ENCODE peak calls at places on chromosomes 12 and 14, in four cellular contexts. H is K562, D is HepG2, L is GM12878. C is an unnamed sample.

GRCh38 chr14:70098257-70098809 is 90.4 kb downstream of the SLC8A3 start:
- DNase-seq in H (no peak), D (no peak), L (no peak), C (no peak)

GRCh38 chr12:25433581-25434325 is 119.3 kb downstream of the LMNTD1 start:
- DNase-seq in H (no peak), D (no peak), L (no peak), C (no peak)

GRCh38 chr14:96949594-96949993 is 152.4 kb downstream of the VRK1 start:
- DNase-seq in H (no peak), D (no peak), L (no peak), C (no peak)

GRCh38 chr12:116609715-116610114 is 50.5 kb downstream of the MAP1LC3B2 start:
- DNase-seq in H (peak), D (no peak), L (no peak), C (no peak)

GRCh38 chr12:21773263-21773741 is 1.2 kb downstream of the KCNJ8 start:
- DNase-seq in H (peak), D (no peak), L (no peak), C (no peak)

GRCh38 chr12:41409628-41410027 is 221.5 kb downstream of the PDZRN4 start:
- DNase-seq in H (no peak), D (no peak), L (no peak), C (no peak)

GRCh38 chr14:22569106-22569748 is 19.8 kb downstream of the DAD1 start:
- DNase-seq in H (no peak), D (no peak), L (no peak), C (no peak)

GRCh38 chr12:2570562-2570961 is 224.2 kb upstream of the FKBP4 start:
- DNase-seq in H (no peak), D (no peak), L (no peak), C (no peak)

GRCh38 chr14:103838117-103838516 is 9.3 kb downstream of the PPP1R13B start:
- DNase-seq in H (no peak), D (peak), L (no peak), C (no peak)

GRCh38 chr12:22494319-22494718 is 50.0 kb downstream of the C2CD5 start:
- DNase-seq in H (no peak), D (no peak), L (no peak), C (no peak)

GRCh38 chr14:101461891-101462290 is 99.4 kb upstream of the DIO3 start:
- DNase-seq in H (no peak), D (no peak), L (no peak), C (no peak)

GRCh38 chr14:100789460-100790417 is 36.2 kb upstream of the MEG3 start:
- DNase-seq in H (no peak), D (no peak), L (no peak), C (no peak)

GRCh38 chr12:30923057-30923456 is 3.5 kb upstream of the TSPAN11 start:
- DNase-seq in H (no peak), D (no peak), L (no peak), C (no peak)

GRCh38 chr14:73289308-73289707 is 52.0 kb downstream of the PAPLN start:
- DNase-seq in H (no peak), D (no peak), L (no peak), C (no peak)

GRCh38 chr14:73295198-73295796 is 58.0 kb downstream of the PAPLN start:
- DNase-seq in H (peak), D (peak), L (no peak), C (no peak)

GRCh38 chr12:12543959-12544358 is 18.7 kb downstream of the DUSP16 start:
- DNase-seq in H (no peak), D (no peak), L (no peak), C (no peak)

GRCh38 chr12:131683266-131684014 is 27.4 kb upstream of the SFSWAP start:
- DNase-seq in H (no peak), D (no peak), L (no peak), C (no peak)

GRCh38 chr12:102634216-102634615 is 153.9 kb upstream of the IGF1 start:
- DNase-seq in H (no peak), D (no peak), L (no peak), C (no peak)

GRCh38 chr12:98213556-98213955 is 301.8 kb upstream of the TMPO start:
- DNase-seq in H (no peak), D (no peak), L (no peak), C (no peak)

GRCh38 chr12:109553929-109554500 is 19.3 kb downstream of the MMAB start:
- DNase-seq in H (no peak), D (no peak), L (no peak), C (no peak)

GRCh38 chr12:14564336-14564959 is 3.2 kb downstream of the PLBD1 start:
- DNase-seq in H (no peak), D (no peak), L (no peak), C (no peak)

GRCh38 chr12:115872919-115873357 is 404.6 kb downstream of the MED13L start:
- DNase-seq in H (no peak), D (peak), L (no peak), C (no peak)

GRCh38 chr12:71748081-71748850 is 6.4 kb upstream of the RAB21 start:
- DNase-seq in H (no peak), D (no peak), L (no peak), C (no peak)

GRCh38 chr12:51270847-51271518 is 768 bp upstream of the SMAGP start:
- DNase-seq in H (no peak), D (peak), L (no peak), C (no peak)

GRCh38 chr12:24360907-24361306 is 411.4 kb upstream of the SOX5 start:
- DNase-seq in H (no peak), D (peak), L (peak), C (no peak)

GRCh38 chr12:108115746-108116125 is 13.4 kb upstream of the WSCD2 start:
- DNase-seq in H (no peak), D (no peak), L (no peak), C (no peak)

GRCh38 chr14:95064734-95065133 is 92.6 kb downstream of the DICER1 start:
- DNase-seq in H (no peak), D (no peak), L (no peak), C (no peak)

DNA sequence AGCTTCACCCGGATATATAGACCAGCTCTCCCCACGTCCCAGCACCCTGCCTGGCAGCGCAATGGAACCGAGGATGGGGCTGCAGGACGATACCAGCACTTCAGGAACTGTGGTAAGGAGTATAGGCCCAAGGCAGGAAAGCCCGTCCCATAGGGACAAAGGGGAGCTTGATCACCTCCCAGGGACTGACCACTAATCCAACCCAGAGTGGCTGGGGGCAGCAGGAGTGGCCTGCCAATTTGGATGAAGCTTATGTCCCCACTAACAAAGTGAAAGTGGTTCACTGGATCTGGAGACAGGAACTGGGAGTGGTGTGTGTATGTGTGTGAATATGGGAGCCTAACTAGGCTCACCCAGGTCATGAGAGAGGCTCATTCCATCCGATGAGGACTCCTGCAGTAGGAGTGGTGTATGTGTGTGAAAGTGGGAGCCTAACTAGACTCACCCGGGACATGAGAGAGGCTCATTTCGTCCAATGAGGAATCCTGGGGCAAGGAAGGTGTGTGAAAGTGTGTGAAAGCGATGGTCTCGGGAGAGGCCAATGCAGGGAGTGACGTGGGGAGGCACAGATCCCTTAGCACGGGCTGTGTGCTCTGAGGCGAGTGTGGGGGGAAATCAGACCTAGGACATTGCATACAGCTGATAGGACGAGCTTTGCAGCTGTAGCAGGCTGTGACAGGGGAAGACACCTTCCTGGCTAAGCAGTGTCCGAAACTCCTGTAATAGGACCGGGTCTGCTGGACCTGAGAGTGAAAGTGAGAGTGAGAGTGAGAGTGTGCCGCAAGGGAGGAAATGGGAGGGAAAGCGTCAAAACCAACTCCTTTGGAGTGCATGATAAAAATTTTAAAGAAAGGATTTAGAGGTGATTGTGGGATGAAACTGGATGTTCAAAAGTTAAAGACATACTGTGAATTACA is 25.7 kb downstream of the KLRK1 start:
- DNase-seq in H (peak), D (peak), L (peak), C (peak)
- TF ChIP-seq TAF1 in H (peak), D (peak), L (peak), C (no peak)

GRCh38 chr12:124388038-124388676 is 93.3 kb downstream of the RFLNA start:
- DNase-seq in H (no peak), D (no peak), L (no peak), C (no peak)

GRCh38 chr12:124388679-124389536 is 94.0 kb downstream of the RFLNA start:
- DNase-seq in H (no peak), D (peak), L (no peak), C (no peak)

GRCh38 chr12:124386661-124387509 is 92.0 kb downstream of the RFLNA start:
- DNase-seq in H (no peak), D (no peak), L (no peak), C (no peak)

GRCh38 chr12:124386059-124386458 is 91.2 kb downstream of the RFLNA start:
- DNase-seq in H (no peak), D (no peak), L (no peak), C (no peak)

DNA sequence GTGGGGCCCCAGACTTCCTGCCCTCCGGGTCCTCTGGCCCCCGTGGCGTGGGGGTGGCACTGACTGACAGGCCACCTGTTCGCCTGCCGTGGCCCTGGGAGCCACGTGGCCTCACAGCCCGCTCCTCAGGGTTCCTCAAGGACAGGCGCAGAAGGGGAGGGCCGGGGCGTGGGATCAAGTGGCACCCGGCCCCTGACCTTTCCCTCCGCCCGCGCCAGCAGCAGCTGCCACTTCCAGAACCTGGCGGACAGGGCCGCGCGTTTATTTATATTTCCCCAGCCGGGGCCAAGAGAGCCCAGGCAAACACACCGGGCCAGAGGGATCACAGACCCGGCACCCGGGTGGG is 92.6 kb downstream of the RFLNA start:
- DNase-seq in H (no peak), D (peak), L (no peak), C (no peak)
- TF ChIP-seq POLR2A in H (no peak), D (no peak), L (no peak), C (no peak)

DNA sequence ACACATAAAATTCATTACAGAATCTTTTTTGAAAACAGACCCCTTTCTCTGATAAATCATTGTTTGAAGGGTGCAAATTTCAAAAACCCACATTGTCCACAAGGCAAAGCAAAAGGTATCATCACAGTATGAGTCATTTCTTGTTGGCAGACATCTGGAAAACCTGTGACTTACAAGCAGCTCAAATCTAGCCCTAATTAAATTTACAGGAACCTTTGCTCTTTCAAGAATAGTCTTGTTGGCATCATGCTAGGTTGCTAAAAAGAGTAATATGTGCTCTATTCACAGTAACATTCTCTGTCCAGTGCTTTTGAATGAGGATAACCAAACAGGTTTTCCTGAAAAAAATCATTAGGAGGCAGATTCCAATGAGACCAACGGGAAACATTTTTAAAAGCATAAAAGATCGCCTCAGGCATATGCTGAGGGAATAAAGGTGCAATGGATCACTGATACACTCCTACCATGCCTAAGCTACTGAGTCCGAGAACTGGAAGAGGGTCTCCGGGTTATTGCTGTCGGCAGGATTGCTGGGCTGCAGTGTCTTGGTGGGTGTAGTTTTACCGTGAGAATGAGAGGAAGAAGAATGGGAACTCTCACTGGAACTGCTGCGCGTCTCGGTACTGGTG is 55.5 kb upstream of the TTC7B start:
- DNase-seq in H (no peak), D (no peak), L (no peak), C (no peak)
- TF ChIP-seq TAF1 in H (no peak), D (no peak), L (no peak), C (no peak)

GRCh38 chr12:56230449-56231183 is 765 bp downstream of the SLC39A5 start:
- DNase-seq in H (no peak), D (peak), L (no peak), C (no peak)
- TF ChIP-seq POLR2A in H (no peak), D (peak), L (no peak), C (no peak)

GRCh38 chr12:60402996-60403395 is 807.2 kb downstream of the SLC16A7 start:
- DNase-seq in H (no peak), D (no peak), L (no peak), C (no peak)
- TF ChIP-seq TAF1 in H (no peak), D (no peak), L (no peak), C (no peak)

DNA sequence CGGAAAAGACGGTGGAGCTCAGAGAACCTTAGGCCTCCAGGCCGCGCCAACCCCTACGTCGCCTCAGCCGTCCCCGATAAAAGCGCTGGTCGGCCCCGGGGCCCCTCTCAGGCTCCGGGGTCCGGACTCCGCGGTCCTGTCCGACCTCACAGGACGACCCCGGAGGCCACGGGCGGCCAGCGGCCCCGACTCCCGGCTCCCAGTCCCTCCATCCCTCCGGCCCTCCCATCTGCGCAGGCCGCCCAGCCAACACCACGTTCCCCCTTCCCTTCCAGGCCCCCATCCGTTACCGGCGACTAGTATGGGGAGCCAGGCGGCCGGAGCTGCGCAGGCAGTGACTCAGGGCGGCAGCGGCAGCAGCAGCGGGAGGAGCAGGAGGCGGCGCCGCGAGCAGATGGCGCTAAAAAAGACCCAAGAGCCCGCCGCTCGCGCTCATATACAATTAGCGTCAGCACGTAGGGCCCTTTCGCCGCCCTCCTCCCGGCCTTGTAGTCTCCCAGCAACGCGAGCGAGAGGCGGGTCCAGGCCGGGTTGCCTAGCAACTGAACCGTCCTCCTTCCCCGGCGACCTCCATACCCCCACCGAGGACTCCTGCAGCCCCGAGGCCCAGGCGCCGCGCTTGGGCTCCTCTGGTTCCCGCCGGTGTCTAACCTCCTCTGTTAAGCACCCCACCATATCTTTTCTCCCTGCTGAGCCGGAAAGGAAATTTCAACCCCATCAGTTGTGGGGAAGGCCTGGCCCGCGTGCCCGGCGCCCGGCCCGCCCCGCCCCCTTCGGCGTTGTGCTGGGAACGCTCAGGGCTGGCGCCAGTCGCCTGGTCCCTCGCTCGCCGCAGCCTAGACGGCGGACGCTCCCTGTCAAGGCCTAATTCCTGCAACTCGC is at the start of gene NAP1L1:
- DNase-seq in H (peak), D (peak), L (peak), C (peak)
- TF ChIP-seq POLR2A in H (peak), D (peak), L (peak), C (peak)

GRCh38 chr12:4849946-4850345 is 59.8 kb upstream of the KCNA1 start:
- DNase-seq in H (no peak), D (no peak), L (no peak), C (no peak)

GRCh38 chr12:4852911-4853310 is 56.8 kb upstream of the KCNA1 start:
- DNase-seq in H (no peak), D (no peak), L (no peak), C (no peak)

GRCh38 chr12:4850857-4851380 is 58.8 kb upstream of the KCNA1 start:
- DNase-seq in H (no peak), D (no peak), L (no peak), C (no peak)

GRCh38 chr12:4855121-4855924 is 54.4 kb upstream of the KCNA1 start:
- DNase-seq in H (peak), D (peak), L (peak), C (peak)

GRCh38 chr12:4852308-4852707 is 57.4 kb upstream of the KCNA1 start:
- DNase-seq in H (no peak), D (no peak), L (no peak), C (no peak)
- TF ChIP-seq TAF1 in H (no peak), D (no peak), L (no peak), C (no peak)

DNA sequence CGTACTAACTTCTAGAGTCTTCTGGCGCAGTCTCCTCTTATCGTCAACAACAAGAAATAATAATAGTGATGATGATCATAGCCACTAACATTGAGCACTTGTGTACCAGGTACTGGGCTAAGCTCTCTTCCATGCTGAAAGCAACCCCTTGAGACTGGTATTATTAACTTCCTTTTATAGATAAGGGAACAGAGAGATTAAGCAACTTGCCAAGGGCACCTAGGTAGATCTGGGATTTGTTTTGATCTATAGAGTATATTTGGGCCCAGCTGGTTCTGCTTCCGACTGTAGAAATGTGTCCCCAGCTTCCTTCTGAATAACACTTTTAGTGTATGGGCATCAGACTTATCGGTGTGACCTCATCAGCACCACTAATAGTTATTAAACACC is 1.1 kb upstream of the ZNF219 start:
- DNase-seq in H (no peak), D (no peak), L (no peak), C (no peak)
- TF ChIP-seq POLR2A in H (no peak), D (no peak), L (no peak), C (no peak)

GRCh38 chr14:25132094-25132493 is 82.1 kb upstream of the STXBP6 start:
- DNase-seq in H (no peak), D (no peak), L (no peak), C (no peak)
- TF ChIP-seq TAF1 in H (no peak), D (no peak), L (no peak), C (no peak)